ENCODE peak calls at places on chromosomes 5 and 9, in five cellular contexts. X is keratinocyte, L is mammary epithelial cell, C is A549, I is astrocyte. R is an unnamed sample.

GRCh38 chr5:115838885-115839518 is 2.4 kb downstream of the ATG12 start:
- DNase-seq in X (no peak), L (peak; percentile 48), C (peak; percentile 53), I (no peak), R (peak; percentile 44)

GRCh38 chr5:77120706-77121105 is 33.6 kb upstream of the ZBED3 start:
- DNase-seq in X (no peak), L (no peak), C (no peak), I (no peak), R (no peak)

GRCh38 chr5:112646139-112646941 is 91.3 kb upstream of the APC start:
- DNase-seq in X (no peak), L (no peak), C (no peak), I (no peak), R (no peak)

GRCh38 chr9:134181648-134182034 is 17.3 kb upstream of the RNU6ATAC start:
- DNase-seq in X (no peak), L (no peak), C (no peak), I (no peak), R (no peak)

GRCh38 chr5:91443028-91443427 is 59.9 kb upstream of the ARRDC3 start:
- DNase-seq in X (no peak), L (peak; percentile 14), C (no peak), I (peak; percentile 90), R (no peak)

GRCh38 chr9:77714077-77714549 is 66.0 kb upstream of the GNA14 start:
- DNase-seq in X (no peak), L (no peak), C (no peak), I (peak; percentile 49), R (no peak)

GRCh38 chr9:129550199-129550839 is 70.6 kb downstream of the C9orf50 start:
- DNase-seq in X (no peak), L (peak; percentile 39), C (peak; percentile 28), I (peak; percentile 72), R (no peak)

GRCh38 chr5:158837908-158838307 is 261.8 kb downstream of the EBF1 start:
- DNase-seq in X (no peak), L (no peak), C (no peak), I (no peak), R (no peak)

GRCh38 chr5:116947691-116948528 is 373.3 kb upstream of the SEMA6A start:
- DNase-seq in X (peak; percentile 49), L (peak; percentile 73), C (peak; percentile 11), I (peak; percentile 2), R (peak; percentile 64)

GRCh38 chr9:37929441-37929895 is 25.5 kb upstream of the SLC25A51 start:
- DNase-seq in X (no peak), L (no peak), C (no peak), I (peak; percentile 72), R (no peak)

GRCh38 chr5:167633931-167634341 is 657.5 kb upstream of the WWC1 start:
- DNase-seq in X (peak; percentile 41), L (peak; percentile 70), C (no peak), I (peak; percentile 97), R (no peak)

GRCh38 chr5:90941002-90941720 is 382.6 kb downstream of the ADGRV1 start:
- DNase-seq in X (no peak), L (no peak), C (no peak), I (no peak), R (no peak)

GRCh38 chr5:113163328-113163727 is 186.7 kb downstream of the DCP2 start:
- DNase-seq in X (peak; percentile 48), L (peak; percentile 64), C (no peak), I (peak; percentile 62), R (no peak)

GRCh38 chr9:92747459-92748232 is 17.0 kb downstream of the BICD2 start:
- DNase-seq in X (no peak), L (peak; percentile 52), C (no peak), I (peak; percentile 34), R (no peak)

GRCh38 chr9:109048822-109049221 is 35.5 kb upstream of the CTNNAL1 start:
- DNase-seq in X (no peak), L (no peak), C (no peak), I (no peak), R (no peak)

GRCh38 chr9:16278420-16278999 is 592.0 kb downstream of the BNC2 start:
- DNase-seq in X (no peak), L (no peak), C (no peak), I (no peak), R (no peak)

GRCh38 chr9:135085830-135086546 is 1.5 kb upstream of the OLFM1 start:
- DNase-seq in X (no peak), L (peak; percentile 33), C (peak; percentile 81), I (peak; percentile 11), R (peak; percentile 38)

DNA sequence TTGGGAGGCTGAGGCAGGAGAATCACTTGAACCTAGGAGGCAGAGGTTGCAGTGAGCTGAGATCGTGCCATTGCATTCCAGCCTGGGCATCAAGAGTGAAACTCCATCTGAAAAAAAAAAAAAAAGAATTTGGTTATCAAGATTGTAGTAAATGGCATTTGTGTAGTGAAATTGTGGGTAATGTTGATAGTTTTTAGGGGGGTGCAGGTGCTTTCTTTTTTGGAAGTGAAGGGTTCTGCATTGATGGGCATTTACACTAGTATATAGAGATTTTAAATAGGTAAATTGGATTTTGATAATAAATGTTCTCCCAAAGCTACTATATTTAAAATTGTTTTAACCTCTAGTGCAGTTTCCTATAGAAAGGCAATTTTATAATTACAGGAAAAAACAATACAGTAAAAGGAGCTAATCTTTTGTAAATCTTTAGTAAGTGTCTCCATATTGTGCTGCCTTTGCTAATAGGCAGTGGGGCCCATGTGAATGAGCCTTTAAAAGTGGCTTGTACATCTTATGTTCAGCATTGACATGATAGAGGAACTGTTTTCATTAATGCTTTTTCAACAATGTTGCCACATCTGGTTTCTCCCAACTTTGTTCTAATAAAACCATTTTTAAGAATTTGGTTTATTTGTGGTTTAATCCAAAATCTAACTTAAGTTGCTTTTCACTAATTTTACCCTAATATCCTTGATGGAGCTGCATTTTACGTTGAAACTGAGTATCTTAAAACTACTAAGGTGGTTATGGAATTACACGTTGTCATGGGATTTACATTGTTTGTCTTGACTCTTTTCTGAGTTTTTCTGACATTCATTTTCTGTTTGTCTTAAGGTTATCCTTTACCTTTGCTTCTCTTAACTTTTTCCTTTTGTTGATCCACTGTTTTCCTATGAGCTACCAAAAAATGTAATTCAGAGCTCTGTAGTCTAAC is 11.1 kb downstream of the MATR3 start:
- DNase-seq in X (no peak), L (no peak), C (no peak), I (no peak), R (no peak)
- TF ChIP-seq CTCF in X (no peak), L (no peak), C (no peak), I (no peak), R (no peak)

GRCh38 chr9:118109542-118109941 is 405.3 kb downstream of the TLR4 start:
- DNase-seq in X (no peak), L (no peak), C (no peak), I (no peak), R (no peak)
- H3K4me2 ChIP-seq in X (no peak overlapping the region), L (no peak overlapping the region), C (no peak overlapping the region), I (no peak overlapping the region), R (no peak overlapping the region)

DNA sequence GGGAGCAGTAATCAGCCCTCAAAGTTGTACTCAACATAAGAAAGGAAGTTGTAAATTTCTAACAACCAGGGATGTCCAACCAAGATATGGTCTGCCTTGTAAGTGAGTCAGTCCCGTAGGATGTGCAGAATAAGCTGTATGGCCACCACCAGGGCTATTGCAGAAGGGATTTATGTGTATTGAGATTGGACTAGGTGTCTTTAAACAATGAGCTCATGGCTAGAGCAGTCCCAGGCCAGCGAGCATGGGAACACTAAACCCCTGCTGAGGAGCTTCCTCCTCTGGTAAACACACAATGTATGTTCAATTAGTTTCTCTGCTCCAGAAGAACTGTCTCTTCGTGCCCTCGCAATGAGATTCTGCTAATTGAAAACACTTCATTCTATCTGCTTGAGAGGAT is 154.9 kb downstream of the FAM114A2 start:
- DNase-seq in X (no peak), L (no peak), C (no peak), I (no peak), R (no peak)
- TF ChIP-seq CTCF in X (no peak), L (no peak), C (no peak), I (no peak), R (no peak)

DNA sequence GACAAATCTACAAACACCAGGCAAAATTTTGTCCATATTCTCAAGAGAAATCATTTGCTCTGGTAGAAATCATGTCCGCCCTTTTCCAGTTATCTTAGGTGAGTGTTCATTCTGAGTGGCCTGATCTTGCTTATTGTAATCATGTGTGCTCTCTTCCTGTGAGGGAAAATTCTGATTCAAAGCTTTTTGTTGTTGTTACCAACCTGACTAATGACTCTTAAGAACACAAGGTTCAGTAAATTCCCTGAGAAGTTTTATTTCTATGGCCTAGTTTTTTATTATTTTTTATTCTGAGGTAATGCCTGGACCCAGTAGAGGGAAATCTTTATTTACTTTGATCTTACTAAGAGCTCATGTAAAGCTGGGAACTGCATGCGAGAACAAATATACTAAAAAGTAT is 138.3 kb downstream of the TMEM167A start:
- DNase-seq in X (no peak), L (no peak), C (no peak), I (no peak), R (no peak)
- H3K4me2 ChIP-seq in X (no peak overlapping the region), L (no peak overlapping the region), C (no peak overlapping the region), I (no peak overlapping the region), R (no peak overlapping the region)

GRCh38 chr5:149767278-149767550 is 37.1 kb downstream of the PPARGC1B start:
- DNase-seq in X (no peak), L (no peak), C (no peak), I (no peak), R (no peak)

GRCh38 chr5:149764086-149764485 is 34.0 kb downstream of the PPARGC1B start:
- DNase-seq in X (no peak), L (no peak), C (no peak), I (no peak), R (no peak)

GRCh38 chr5:149766460-149767277 is 36.6 kb downstream of the PPARGC1B start:
- DNase-seq in X (no peak), L (no peak), C (no peak), I (no peak), R (no peak)

GRCh38 chr5:149762958-149763630 is 33.0 kb downstream of the PPARGC1B start:
- DNase-seq in X (no peak), L (no peak), C (no peak), I (no peak), R (no peak)

DNA sequence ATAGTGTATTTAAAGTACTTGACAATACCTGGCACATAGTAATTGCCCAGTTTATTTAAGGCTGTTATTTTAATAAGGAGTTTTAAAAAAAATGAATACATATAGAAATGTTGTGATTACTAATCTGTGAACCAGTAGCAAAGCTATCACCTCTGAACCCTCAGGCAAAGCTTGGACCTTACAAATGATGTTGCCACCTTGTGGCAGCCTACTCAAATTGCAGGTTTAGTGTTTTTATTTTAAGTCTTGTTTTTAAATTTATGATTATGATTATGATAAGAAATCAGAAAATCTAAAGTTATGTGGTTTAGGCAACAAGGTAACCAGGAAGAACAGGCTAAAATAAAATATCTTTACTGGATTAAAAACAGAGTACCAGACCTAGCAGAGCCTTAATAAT is 35.8 kb downstream of the PPARGC1B start:
- DNase-seq in X (no peak), L (no peak), C (no peak), I (no peak), R (no peak)
- TF ChIP-seq CTCF in X (peak; percentile 34), L (peak; percentile 45), C (peak; percentile 38), I (peak; percentile 9), R (peak; percentile 58)

GRCh38 chr5:103565711-103566110 is 3.1 kb upstream of the NUDT12 start:
- DNase-seq in X (no peak), L (no peak), C (no peak), I (no peak), R (no peak)
- H3K4me2 ChIP-seq in X (no peak overlapping the region), L (no peak overlapping the region), C (no peak overlapping the region), I (no peak overlapping the region), R (no peak overlapping the region)